ENCODE peak calls at places on chromosomes 4 and X, in five cellular contexts. N is heart right ventricle, A is AG04449, X is GM12864, Z is fibroblast of the aortic adventitia. B is an unnamed sample.

GRCh38 chr4:131006388-131006787 is 1910.4 kb downstream of the C4orf33 start:
- DNase-seq in N (no peak), A (no peak), Z (no peak), X (no peak), B (no peak)

GRCh38 chr4:951594-952468 is 19.6 kb downstream of the TMEM175 start:
- DNase-seq in Z (no peak), X (no peak), A (no peak), N (peak; percentile 10), B (no peak)

GRCh38 chr4:186258216-186258811 is 7.7 kb upstream of the F11 start:
- DNase-seq in X (no peak), Z (no peak), A (no peak), N (no peak), B (no peak)

GRCh38 chr4:174317531-174317930 is 33.8 kb downstream of the CEP44 start:
- DNase-seq in X (no peak), Z (no peak), A (no peak), N (no peak), B (no peak)

GRCh38 chrX:115531818-115532403 is 29.1 kb upstream of the PLS3 start:
- DNase-seq in A (no peak), X (no peak), Z (peak; percentile 62), N (no peak), B (no peak)

GRCh38 chrX:31547416-31547815 is 475.6 kb upstream of the FTHL17 start:
- DNase-seq in N (no peak), Z (peak; percentile 14), A (no peak), X (no peak), B (no peak)

GRCh38 chr4:123361195-123361861 is 35.3 kb upstream of the SPRY1 start:
- DNase-seq in A (peak; percentile 64), Z (peak; percentile 93), N (no peak), X (no peak), B (no peak)

GRCh38 chr4:159163522-159163921 is 60.6 kb downstream of the RAPGEF2 start:
- DNase-seq in A (no peak), Z (no peak), X (no peak), N (no peak), B (no peak)

GRCh38 chrX:103685396-103685795 is 1.1 kb downstream of the MORF4L2 start:
- DNase-seq in N (no peak), X (no peak), A (no peak), Z (peak; percentile 24), B (no peak)

GRCh38 chrX:2423293-2423692 is 77.5 kb downstream of the DHRSX start:
- DNase-seq in N (no peak), Z (peak; percentile 20), X (no peak), A (no peak), B (no peak)

GRCh38 chr4:26346203-26346620 is 25.4 kb downstream of the RBPJ start:
- DNase-seq in Z (peak; percentile 58), A (no peak), X (no peak), N (no peak), B (no peak)

GRCh38 chr4:150960079-150960478 is 55.0 kb downstream of the LRBA start:
- DNase-seq in A (no peak), Z (peak; percentile 27), X (no peak), N (no peak), B (no peak)

GRCh38 chr4:183986645-183987528 is 81.8 kb downstream of the STOX2 start:
- DNase-seq in N (no peak), Z (no peak), A (no peak), X (no peak), B (no peak)

GRCh38 chrX:96685205-96686099 is 810 bp downstream of the DIAPH2 start:
- DNase-seq in N (peak; percentile 21), X (no peak), A (no peak), Z (peak; percentile 55), B (peak; percentile 8)

GRCh38 chr4:98289375-98289774 is 28.2 kb downstream of the RAP1GDS1 start:
- DNase-seq in A (no peak), Z (peak; percentile 16), N (no peak), X (peak; percentile 8), B (no peak)

GRCh38 chr4:65416875-65417274 is 253.4 kb downstream of the EPHA5 start:
- DNase-seq in N (peak; percentile 31), Z (peak; percentile 33), A (no peak), X (no peak), B (no peak)

GRCh38 chr4:90025248-90025647 is 101.9 kb upstream of the CCSER1 start:
- DNase-seq in X (no peak), Z (peak; percentile 1), N (no peak), A (no peak), B (no peak)
- TF ChIP-seq CTCF in X (peak; percentile 5), Z (no peak), N (no peak), A (no peak), B (peak; percentile 66)

GRCh38 chr4:138007572-138007971 is 234.6 kb downstream of the SLC7A11 start:
- DNase-seq in N (no peak), Z (peak; percentile 9), A (no peak), X (no peak), B (no peak)
- TF ChIP-seq CTCF in N (no peak), Z (peak; percentile 55), A (no peak), X (peak; percentile 35), B (peak; percentile 52)

GRCh38 chr4:154478547-154478946 is 13.1 kb downstream of the DCHS2 start:
- DNase-seq in N (no peak), X (no peak), A (no peak), Z (no peak), B (no peak)
- TF ChIP-seq CTCF in N (no peak), X (no peak), A (no peak), Z (no peak), B (no peak)

DNA sequence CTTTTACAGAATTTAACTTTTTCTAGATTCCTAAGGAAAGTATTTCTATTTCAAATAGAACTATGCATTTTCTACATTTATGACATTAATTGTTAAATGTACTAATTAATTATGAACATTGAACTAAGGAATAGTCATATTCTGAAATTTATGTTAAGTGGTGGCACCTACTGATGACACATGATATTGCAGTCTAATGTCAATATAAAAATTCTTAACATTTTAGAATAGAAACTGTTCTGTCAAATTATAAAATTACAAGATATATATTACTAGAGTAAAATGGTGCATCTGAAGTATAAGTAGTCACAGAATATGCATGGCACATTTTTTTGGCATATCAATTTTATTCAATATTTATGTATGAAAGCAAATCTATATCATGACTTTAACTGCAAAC is 40.2 kb upstream of the NDNF start:
- DNase-seq in A (no peak), Z (no peak), N (no peak), X (no peak), B (no peak)
- TF ChIP-seq CTCF in A (no peak), Z (peak; percentile 47), N (peak; percentile 54), X (peak; percentile 22), B (peak; percentile 61)

GRCh38 chr4:86898562-86898961 is 6.3 kb upstream of the C4orf36 start:
- DNase-seq in A (no peak), N (no peak), X (no peak), Z (no peak), B (no peak)
- TF ChIP-seq CTCF in A (peak; percentile 8), N (no peak), X (peak; percentile 26), Z (no peak), B (peak; percentile 44)

DNA sequence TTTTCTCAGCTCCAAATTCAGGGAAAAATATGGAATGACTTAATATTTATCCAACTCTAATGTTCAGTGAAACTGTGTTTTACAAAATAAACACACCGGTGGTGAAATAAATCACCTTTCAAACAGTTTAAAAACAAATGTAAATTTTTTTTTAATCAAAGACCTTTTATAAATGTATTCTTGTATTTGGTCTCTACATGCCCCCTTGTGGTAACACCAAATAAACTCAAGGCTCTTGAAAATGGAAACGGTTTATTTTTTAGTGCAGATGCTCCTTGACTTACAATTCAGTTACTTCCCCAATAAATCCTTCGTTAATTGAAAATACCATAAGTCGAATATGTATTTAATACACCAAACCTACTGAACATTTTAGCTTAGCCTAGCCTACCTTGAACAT is 45.9 kb upstream of the ITM2A start:
- DNase-seq in N (no peak), X (no peak), A (no peak), Z (peak; percentile 28), B (no peak)
- TF ChIP-seq CTCF in N (peak; percentile 45), X (peak; percentile 29), A (no peak), Z (peak; percentile 46), B (peak; percentile 59)

GRCh38 chr4:176569301-176569700 is 223.4 kb downstream of the VEGFC start:
- DNase-seq in A (no peak), N (no peak), Z (no peak), X (no peak), B (no peak)

GRCh38 chr4:176566769-176567168 is 226.0 kb downstream of the VEGFC start:
- DNase-seq in X (no peak), A (no peak), Z (no peak), N (no peak), B (no peak)

GRCh38 chr4:176565044-176565443 is 227.7 kb downstream of the VEGFC start:
- DNase-seq in X (no peak), A (no peak), N (no peak), Z (no peak), B (no peak)

GRCh38 chr4:176561368-176561767 is 231.4 kb downstream of the VEGFC start:
- DNase-seq in N (no peak), Z (no peak), A (no peak), X (no peak), B (no peak)

DNA sequence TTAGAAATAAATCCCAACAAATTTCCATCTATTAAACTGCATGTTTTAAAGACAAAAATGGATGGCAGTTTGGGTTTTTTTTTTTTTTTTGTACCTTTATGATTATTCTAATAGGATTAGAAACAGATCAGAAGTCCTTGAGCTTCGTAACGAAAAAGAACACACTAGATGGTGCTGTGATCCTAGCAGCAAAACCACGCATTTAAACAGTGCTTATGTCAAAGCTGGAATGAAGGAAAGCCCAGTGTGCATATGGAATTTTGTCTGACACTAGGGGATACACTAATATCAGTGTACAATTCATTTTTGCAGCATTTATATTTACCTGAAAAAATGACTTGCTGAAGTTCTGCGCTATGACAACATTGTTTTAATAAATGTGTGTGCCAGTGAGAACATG is 229.1 kb downstream of the VEGFC start:
- DNase-seq in X (no peak), Z (peak; percentile 82), A (no peak), N (no peak), B (no peak)
- TF ChIP-seq CTCF in X (no peak), Z (peak; percentile 46), A (peak; percentile 23), N (peak; percentile 41), B (no peak)